ENCODE peak calls at places on chromosomes 7 and 10, in eight cellular contexts. L is K562; T is GF-D8; M is ELF-1; V is NCI-H69; X is activated B cell treated with CpG ODN at 0.5 μM for 24 hours; Q is T-helper 1 cell; F is stimulated activated CD4-positive, alpha-beta T cell treated with anti-CD3 and anti-CD28 coated beads, Interleukin-12 subunit alpha, Interleukin-12 subunit beta, amount 100 ng/mL, for 4 hours. R is an unnamed sample.

GRCh38 chr10:87618470-87619423 is 40.9 kb upstream of the PAPSS2 start:
- DNase-seq in T (no peak), F (no peak), M (no peak), X (no peak), V (peak), L (no peak), Q (no peak), R (no peak)

GRCh38 chr7:80060218-80060806 is 74.3 kb upstream of the GNAI1 start:
- DNase-seq in M (no peak), T (no peak), F (no peak), X (no peak), Q (no peak), L (no peak), V (peak), R (no peak)

GRCh38 chr10:13219685-13220670 is 14.2 kb downstream of the UCMA start:
- DNase-seq in T (no peak), V (peak), X (no peak), L (peak), Q (no peak), F (no peak), M (peak), R (no peak)

GRCh38 chr10:78445308-78445707 is 411.6 kb downstream of the RPS24 start:
- DNase-seq in T (no peak), L (no peak), F (no peak), M (no peak), X (no peak), V (no peak), Q (no peak), R (no peak)

GRCh38 chr10:130492266-130492934 is 356.2 kb downstream of the GLRX3 start:
- DNase-seq in V (no peak), Q (no peak), F (no peak), L (no peak), T (no peak), X (no peak), M (no peak), R (no peak)

GRCh38 chr10:75035975-75036708 is 75.3 kb upstream of the SAMD8 start:
- DNase-seq in X (no peak), Q (no peak), M (no peak), F (no peak), T (no peak), V (no peak), L (no peak), R (no peak)

GRCh38 chr10:101144053-101144452 is 13.0 kb downstream of the TLX1 start:
- DNase-seq in L (no peak), T (no peak), V (no peak), M (no peak), Q (no peak), X (no peak), F (no peak), R (no peak)

GRCh38 chr10:35270100-35270499 is 66.2 kb upstream of the CCNY start:
- DNase-seq in M (no peak), T (no peak), Q (no peak), L (no peak), X (no peak), V (no peak), F (no peak), R (no peak)

GRCh38 chr7:105664816-105665525 is 83.7 kb upstream of the EFCAB10 start:
- DNase-seq in Q (no peak), X (no peak), F (no peak), V (peak), T (no peak), M (peak), L (peak), R (no peak)

GRCh38 chr7:69812756-69813155 is 214.5 kb downstream of the AUTS2 start:
- DNase-seq in F (no peak), Q (no peak), T (no peak), X (no peak), M (no peak), L (no peak), V (no peak), R (no peak)

GRCh38 chr7:46143949-46144917 is 223.2 kb upstream of the IGFBP3 start:
- DNase-seq in M (no peak), L (no peak), Q (no peak), T (no peak), X (no peak), V (no peak), F (no peak), R (no peak)

GRCh38 chr7:17557305-17557704 is 258.9 kb downstream of the AHR start:
- DNase-seq in F (no peak), M (no peak), X (no peak), T (no peak), V (no peak), L (no peak), Q (no peak), R (no peak)

GRCh38 chr7:5424689-5425506 is 1.3 kb upstream of the TNRC18 start:
- DNase-seq in V (peak), F (no peak), X (peak), Q (no peak), M (peak), T (peak), L (peak), R (peak)

GRCh38 chr7:157703131-157703530 is 366.3 kb downstream of the DNAJB6 start:
- DNase-seq in V (no peak), F (no peak), M (no peak), X (no peak), L (no peak), Q (no peak), T (no peak), R (no peak)

GRCh38 chr10:1047937-1048336 is 982 bp downstream of the IDI1 start:
- DNase-seq in X (no peak), F (no peak), V (peak), M (peak), Q (no peak), L (no peak), T (no peak), R (no peak)

GRCh38 chr10:81108516-81109199 is 571.0 kb downstream of the SH2D4B start:
- DNase-seq in T (no peak), Q (no peak), F (no peak), M (no peak), X (no peak), V (no peak), L (no peak), R (no peak)

GRCh38 chr10:48317321-48317990 is 11.0 kb downstream of the MAPK8 start:
- DNase-seq in F (no peak), X (no peak), V (no peak), T (no peak), M (no peak), L (no peak), Q (no peak), R (no peak)

GRCh38 chr7:127251048-127251451 is 1.7 kb downstream of the GRM8 start:
- DNase-seq in L (no peak), M (peak), X (no peak), F (no peak), T (no peak), Q (no peak), V (peak), R (no peak)

GRCh38 chr7:1366801-1367405 is 92.4 kb downstream of the MICALL2 start:
- DNase-seq in T (no peak), X (no peak), F (no peak), L (no peak), Q (no peak), M (no peak), V (no peak), R (no peak)

GRCh38 chr7:130943336-130943901 is 209.4 kb upstream of the KLF14 start:
- DNase-seq in X (no peak), V (no peak), T (no peak), L (no peak), F (no peak), M (no peak), Q (no peak), R (peak)

GRCh38 chr7:137948083-137948844 is 53.6 kb downstream of the CREB3L2 start:
- DNase-seq in X (no peak), M (no peak), T (no peak), Q (no peak), L (no peak), F (no peak), V (peak), R (no peak)

GRCh38 chr10:70302292-70302691 is 18.5 kb upstream of the NPFFR1 start:
- DNase-seq in X (no peak), M (no peak), T (peak), L (no peak), V (no peak), Q (no peak), F (no peak), R (no peak)

GRCh38 chr10:69890065-69890831 is 88.5 kb downstream of the COL13A1 start:
- DNase-seq in X (no peak), Q (no peak), F (no peak), V (no peak), L (no peak), M (no peak), T (no peak), R (no peak)

GRCh38 chr7:103918928-103919868 is 70.3 kb downstream of the RELN start:
- DNase-seq in X (no peak), L (peak), Q (no peak), F (no peak), T (no peak), V (no peak), M (no peak), R (no peak)

GRCh38 chr7:125358551-125359167 is 429.0 kb upstream of the POT1 start:
- DNase-seq in F (no peak), Q (no peak), L (no peak), M (no peak), V (no peak), X (no peak), T (no peak), R (no peak)

GRCh38 chr10:6139470-6139869 is 50.6 kb downstream of the RBM17 start:
- DNase-seq in Q (no peak), L (no peak), F (no peak), T (no peak), V (no peak), X (no peak), M (no peak), R (no peak)

GRCh38 chr10:127391875-127392274 is 157.2 kb upstream of the NPS start:
- DNase-seq in L (no peak), M (no peak), T (no peak), Q (no peak), F (no peak), V (no peak), X (no peak), R (no peak)

GRCh38 chr10:131275691-131276090 is 35.8 kb downstream of the TCERG1L start:
- DNase-seq in L (no peak), F (no peak), V (no peak), Q (no peak), T (no peak), M (no peak), X (no peak), R (no peak)

GRCh38 chr7:128865996-128866877 is 3.6 kb downstream of the ATP6V1F start:
- DNase-seq in F (no peak), V (no peak), T (no peak), Q (no peak), X (no peak), M (no peak), L (no peak), R (no peak)

GRCh38 chr10:103783686-103784085 is 71.7 kb downstream of the SH3PXD2A start:
- DNase-seq in T (no peak), X (no peak), F (no peak), M (no peak), L (no peak), Q (no peak), V (peak), R (no peak)

GRCh38 chr7:84678841-84679240 is 484.3 kb upstream of the SEMA3A start:
- DNase-seq in M (no peak), L (no peak), V (no peak), Q (no peak), F (no peak), X (no peak), T (no peak), R (no peak)

GRCh38 chr10:48608279-48608681 is 3.4 kb upstream of the ARHGAP22 start:
- DNase-seq in Q (no peak), V (peak), T (no peak), M (peak), L (peak), F (peak), X (no peak), R (peak)

GRCh38 chr7:112481337-112481736 is 546 bp downstream of the LSMEM1 start:
- DNase-seq in Q (no peak), L (no peak), T (no peak), V (no peak), F (no peak), X (no peak), M (no peak), R (no peak)

GRCh38 chr10:77204171-77204570 is 433.4 kb downstream of the KCNMA1 start:
- DNase-seq in L (no peak), Q (no peak), F (no peak), X (no peak), V (no peak), M (no peak), T (no peak), R (no peak)

R was measured in CD4-positive, alpha-beta memory T cell.